ENCODE peak calls at places on chromosomes 4 and X, in four cellular contexts. One of them, this sample, is unnamed.

GRCh38 chrX:150503898-150504219 is 64.6 kb upstream of the MTM1 start:
- DNase-seq in activated CD4-positive, alpha-beta memory T cell treated with anti-CD3 and anti-CD28 coated beads, Interleukin-2, amount 10 ng/mL, durations not matched to agents 7 days and 5 days: no peak
- DNase-seq in NCI-H1105 treated with DMSO at 0.1 percent for 48 hours: no peak
- DNase-seq in stimulated activated CD4-positive, alpha-beta T cell treated with anti-CD3 and anti-CD28 coated beads, Interleukin-4, amount 100 ng/mL, for 24 hours: no peak
- DNase-seq in this sample: peak

GRCh38 chrX:119784747-119785446 is 6.5 kb downstream of the RPL39 start:
- DNase-seq in activated CD4-positive, alpha-beta memory T cell treated with anti-CD3 and anti-CD28 coated beads, Interleukin-2, amount 10 ng/mL, durations not matched to agents 7 days and 5 days: peak
- DNase-seq in NCI-H1105 treated with DMSO at 0.1 percent for 48 hours: no peak
- DNase-seq in stimulated activated CD4-positive, alpha-beta T cell treated with anti-CD3 and anti-CD28 coated beads, Interleukin-4, amount 100 ng/mL, for 24 hours: peak
- DNase-seq in this sample: peak

GRCh38 chrX:123263246-123263757 is 79.2 kb downstream of the GRIA3 start:
- DNase-seq in activated CD4-positive, alpha-beta memory T cell treated with anti-CD3 and anti-CD28 coated beads, Interleukin-2, amount 10 ng/mL, durations not matched to agents 7 days and 5 days: no peak
- DNase-seq in NCI-H1105 treated with DMSO at 0.1 percent for 48 hours: no peak
- DNase-seq in stimulated activated CD4-positive, alpha-beta T cell treated with anti-CD3 and anti-CD28 coated beads, Interleukin-4, amount 100 ng/mL, for 24 hours: no peak
- DNase-seq in this sample: no peak

GRCh38 chrX:133852837-133853236 is 132.6 kb downstream of the GPC3 start:
- DNase-seq in activated CD4-positive, alpha-beta memory T cell treated with anti-CD3 and anti-CD28 coated beads, Interleukin-2, amount 10 ng/mL, durations not matched to agents 7 days and 5 days: no peak
- DNase-seq in NCI-H1105 treated with DMSO at 0.1 percent for 48 hours: no peak
- DNase-seq in stimulated activated CD4-positive, alpha-beta T cell treated with anti-CD3 and anti-CD28 coated beads, Interleukin-4, amount 100 ng/mL, for 24 hours: no peak
- DNase-seq in this sample: no peak

GRCh38 chr4:139419388-139419914 is 34.5 kb upstream of the RAB33B start:
- DNase-seq in activated CD4-positive, alpha-beta memory T cell treated with anti-CD3 and anti-CD28 coated beads, Interleukin-2, amount 10 ng/mL, durations not matched to agents 7 days and 5 days: peak
- DNase-seq in NCI-H1105 treated with DMSO at 0.1 percent for 48 hours: peak
- DNase-seq in stimulated activated CD4-positive, alpha-beta T cell treated with anti-CD3 and anti-CD28 coated beads, Interleukin-4, amount 100 ng/mL, for 24 hours: no peak
- DNase-seq in this sample: peak

GRCh38 chr4:65954416-65954815 is 284.1 kb upstream of the EPHA5 start:
- DNase-seq in activated CD4-positive, alpha-beta memory T cell treated with anti-CD3 and anti-CD28 coated beads, Interleukin-2, amount 10 ng/mL, durations not matched to agents 7 days and 5 days: no peak
- DNase-seq in NCI-H1105 treated with DMSO at 0.1 percent for 48 hours: no peak
- DNase-seq in stimulated activated CD4-positive, alpha-beta T cell treated with anti-CD3 and anti-CD28 coated beads, Interleukin-4, amount 100 ng/mL, for 24 hours: no peak
- DNase-seq in this sample: no peak

GRCh38 chrX:100911731-100912130 is 17.0 kb downstream of the XKRX start:
- DNase-seq in activated CD4-positive, alpha-beta memory T cell treated with anti-CD3 and anti-CD28 coated beads, Interleukin-2, amount 10 ng/mL, durations not matched to agents 7 days and 5 days: no peak
- DNase-seq in NCI-H1105 treated with DMSO at 0.1 percent for 48 hours: no peak
- DNase-seq in stimulated activated CD4-positive, alpha-beta T cell treated with anti-CD3 and anti-CD28 coated beads, Interleukin-4, amount 100 ng/mL, for 24 hours: no peak
- DNase-seq in this sample: peak

GRCh38 chr4:182143822-182144620 is 99.2 kb upstream of the TENM3 start:
- DNase-seq in activated CD4-positive, alpha-beta memory T cell treated with anti-CD3 and anti-CD28 coated beads, Interleukin-2, amount 10 ng/mL, durations not matched to agents 7 days and 5 days: no peak
- DNase-seq in NCI-H1105 treated with DMSO at 0.1 percent for 48 hours: no peak
- DNase-seq in stimulated activated CD4-positive, alpha-beta T cell treated with anti-CD3 and anti-CD28 coated beads, Interleukin-4, amount 100 ng/mL, for 24 hours: no peak
- DNase-seq in this sample: peak